ENCODE peak calls at places on chromosomes 12 and 14, in six cellular contexts. One of them, this sample, is unnamed.

GRCh38 chr12:131907379-131908081 is 13.1 kb downstream of the ULK1 start:
- DNase-seq in stimulated activated CD4-positive, alpha-beta T cell treated with anti-CD3 and anti-CD28 coated beads, TNF-alpha, amount 100 ng/mL, for 1 hour: no peak
- DNase-seq in Right ventricle myocardium superior: no peak
- DNase-seq in effector memory CD4-positive, alpha-beta T cell: no peak
- DNase-seq in mucosa of gallbladder: no peak
- DNase-seq in psoas muscle: no peak
- DNase-seq in this sample: no peak

GRCh38 chr12:52148541-52149181 is 43.2 kb downstream of the KRT80 start:
- DNase-seq in Right ventricle myocardium superior: peak
- DNase-seq in stimulated activated CD4-positive, alpha-beta T cell treated with anti-CD3 and anti-CD28 coated beads, TNF-alpha, amount 100 ng/mL, for 1 hour: no peak
- DNase-seq in mucosa of gallbladder: peak
- DNase-seq in psoas muscle: no peak
- DNase-seq in effector memory CD4-positive, alpha-beta T cell: no peak
- DNase-seq in this sample: no peak

GRCh38 chr14:33742166-33742565 is 208.7 kb downstream of the EGLN3 start:
- DNase-seq in Right ventricle myocardium superior: no peak
- DNase-seq in effector memory CD4-positive, alpha-beta T cell: no peak
- DNase-seq in stimulated activated CD4-positive, alpha-beta T cell treated with anti-CD3 and anti-CD28 coated beads, TNF-alpha, amount 100 ng/mL, for 1 hour: no peak
- DNase-seq in mucosa of gallbladder: no peak
- DNase-seq in psoas muscle: no peak
- DNase-seq in this sample: no peak

GRCh38 chr14:96267336-96267735 is 11.3 kb downstream of the BDKRB1 start:
- DNase-seq in mucosa of gallbladder: no peak
- DNase-seq in psoas muscle: no peak
- DNase-seq in stimulated activated CD4-positive, alpha-beta T cell treated with anti-CD3 and anti-CD28 coated beads, TNF-alpha, amount 100 ng/mL, for 1 hour: no peak
- DNase-seq in effector memory CD4-positive, alpha-beta T cell: no peak
- DNase-seq in Right ventricle myocardium superior: no peak
- DNase-seq in this sample: no peak

GRCh38 chr14:90518941-90519256 is 122.1 kb downstream of the CALM1 start:
- DNase-seq in psoas muscle: no peak
- DNase-seq in mucosa of gallbladder: no peak
- DNase-seq in effector memory CD4-positive, alpha-beta T cell: peak
- DNase-seq in stimulated activated CD4-positive, alpha-beta T cell treated with anti-CD3 and anti-CD28 coated beads, TNF-alpha, amount 100 ng/mL, for 1 hour: no peak
- DNase-seq in Right ventricle myocardium superior: no peak
- DNase-seq in this sample: no peak

GRCh38 chr14:89813485-89814080 is 140.9 kb downstream of the EFCAB11 start:
- DNase-seq in Right ventricle myocardium superior: no peak
- DNase-seq in psoas muscle: no peak
- DNase-seq in stimulated activated CD4-positive, alpha-beta T cell treated with anti-CD3 and anti-CD28 coated beads, TNF-alpha, amount 100 ng/mL, for 1 hour: no peak
- DNase-seq in effector memory CD4-positive, alpha-beta T cell: no peak
- DNase-seq in mucosa of gallbladder: no peak
- DNase-seq in this sample: no peak

GRCh38 chr12:46382974-46383653 is 10.5 kb upstream of the SLC38A2 start:
- DNase-seq in effector memory CD4-positive, alpha-beta T cell: peak
- DNase-seq in psoas muscle: peak
- DNase-seq in stimulated activated CD4-positive, alpha-beta T cell treated with anti-CD3 and anti-CD28 coated beads, TNF-alpha, amount 100 ng/mL, for 1 hour: peak
- DNase-seq in mucosa of gallbladder: peak
- DNase-seq in Right ventricle myocardium superior: peak
- DNase-seq in this sample: peak

GRCh38 chr14:47240755-47241437 is 434.5 kb downstream of the MDGA2 start:
- DNase-seq in effector memory CD4-positive, alpha-beta T cell: no peak
- DNase-seq in Right ventricle myocardium superior: no peak
- DNase-seq in mucosa of gallbladder: no peak
- DNase-seq in psoas muscle: no peak
- DNase-seq in stimulated activated CD4-positive, alpha-beta T cell treated with anti-CD3 and anti-CD28 coated beads, TNF-alpha, amount 100 ng/mL, for 1 hour: no peak
- DNase-seq in this sample: no peak

GRCh38 chr12:108454539-108455139 is 60.4 kb upstream of the FICD start:
- DNase-seq in effector memory CD4-positive, alpha-beta T cell: no peak
- DNase-seq in Right ventricle myocardium superior: no peak
- DNase-seq in stimulated activated CD4-positive, alpha-beta T cell treated with anti-CD3 and anti-CD28 coated beads, TNF-alpha, amount 100 ng/mL, for 1 hour: no peak
- DNase-seq in psoas muscle: no peak
- DNase-seq in mucosa of gallbladder: no peak
- DNase-seq in this sample: no peak

GRCh38 chr12:91931110-91931509 is 214.5 kb downstream of the BTG1 start:
- DNase-seq in stimulated activated CD4-positive, alpha-beta T cell treated with anti-CD3 and anti-CD28 coated beads, TNF-alpha, amount 100 ng/mL, for 1 hour: no peak
- DNase-seq in psoas muscle: no peak
- DNase-seq in Right ventricle myocardium superior: no peak
- DNase-seq in mucosa of gallbladder: peak
- DNase-seq in effector memory CD4-positive, alpha-beta T cell: no peak
- DNase-seq in this sample: no peak

GRCh38 chr14:75794615-75795038 is 133.6 kb downstream of the TTLL5 start:
- DNase-seq in stimulated activated CD4-positive, alpha-beta T cell treated with anti-CD3 and anti-CD28 coated beads, TNF-alpha, amount 100 ng/mL, for 1 hour: no peak
- DNase-seq in psoas muscle: no peak
- DNase-seq in effector memory CD4-positive, alpha-beta T cell: no peak
- DNase-seq in Right ventricle myocardium superior: no peak
- DNase-seq in mucosa of gallbladder: no peak
- DNase-seq in this sample: no peak

GRCh38 chr12:94769040-94769420 is 118.7 kb upstream of the TMCC3 start:
- DNase-seq in mucosa of gallbladder: no peak
- DNase-seq in Right ventricle myocardium superior: no peak
- DNase-seq in psoas muscle: no peak
- DNase-seq in stimulated activated CD4-positive, alpha-beta T cell treated with anti-CD3 and anti-CD28 coated beads, TNF-alpha, amount 100 ng/mL, for 1 hour: no peak
- DNase-seq in effector memory CD4-positive, alpha-beta T cell: no peak
- DNase-seq in this sample: no peak

GRCh38 chr12:96240656-96241055 is 46.5 kb downstream of the ELK3 start:
- DNase-seq in effector memory CD4-positive, alpha-beta T cell: no peak
- DNase-seq in psoas muscle: no peak
- DNase-seq in stimulated activated CD4-positive, alpha-beta T cell treated with anti-CD3 and anti-CD28 coated beads, TNF-alpha, amount 100 ng/mL, for 1 hour: no peak
- DNase-seq in Right ventricle myocardium superior: no peak
- DNase-seq in mucosa of gallbladder: no peak
- DNase-seq in this sample: no peak

GRCh38 chr12:117140397-117141096 is 41.3 kb upstream of the TESC start:
- DNase-seq in effector memory CD4-positive, alpha-beta T cell: no peak
- DNase-seq in mucosa of gallbladder: peak
- DNase-seq in psoas muscle: peak
- DNase-seq in Right ventricle myocardium superior: no peak
- DNase-seq in stimulated activated CD4-positive, alpha-beta T cell treated with anti-CD3 and anti-CD28 coated beads, TNF-alpha, amount 100 ng/mL, for 1 hour: no peak
- DNase-seq in this sample: no peak